ENCODE peak calls at places on chromosomes 2 and 18, in ten cellular contexts. A, M, Z, R, X, H, C, W, Q and Y are unnamed samples.

GRCh38 chr2:56184500-56184996 is 758 bp downstream of the CCDC85A start:
- DNase-seq in A (peak; percentile 2), M (no peak), Z (no peak), R (peak; percentile 25), X (peak; percentile 27), H (peak; percentile 43), C (peak; percentile 11), W (no peak), Q (peak; percentile 42), Y (no peak)

GRCh38 chr2:105873721-105874120 is 129.0 kb downstream of the NCK2 start:
- DNase-seq in A (no peak), M (peak; percentile 16), Z (no peak), R (peak; percentile 84), X (peak; percentile 87), H (no peak), C (no peak), W (no peak), Q (peak; percentile 65), Y (no peak)

GRCh38 chr2:231710751-231711676 is 2.7 kb downstream of the PTMA start:
- DNase-seq in A (no peak), M (no peak), Z (no peak), R (no peak), X (no peak), H (peak; percentile 61), C (peak; percentile 26), W (peak; percentile 80), Q (no peak), Y (peak; percentile 38)

GRCh38 chr2:59182249-59182648 is 941.1 kb upstream of the FANCL start:
- DNase-seq in A (no peak), M (no peak), Z (peak; percentile 71), R (no peak), X (peak; percentile 10), H (no peak), C (peak; percentile 12), W (no peak), Q (peak; percentile 67), Y (peak; percentile 39)

GRCh38 chr2:108910541-108911396 is 78.3 kb downstream of the EDAR start:
- DNase-seq in A (no peak), M (no peak), Z (peak; percentile 10), R (no peak), X (no peak), H (no peak), C (no peak), W (no peak), Q (peak; percentile 3), Y (no peak)

GRCh38 chr2:127463155-127463991 is 45.1 kb downstream of the PROC start:
- DNase-seq in A (no peak), M (no peak), Z (no peak), R (peak; percentile 20), X (no peak), H (no peak), C (no peak), W (no peak), Q (peak; percentile 59), Y (no peak)

GRCh38 chr18:79511671-79512301 is 116.1 kb downstream of the NFATC1 start:
- DNase-seq in A (no peak), M (no peak), Z (no peak), R (no peak), X (no peak), H (peak; percentile 20), C (no peak), W (peak; percentile 58), Q (no peak), Y (no peak)

GRCh38 chr2:158405341-158405740 is 51.2 kb downstream of the CCDC148 start:
- DNase-seq in A (no peak), M (no peak), Z (no peak), R (no peak), X (no peak), H (no peak), C (no peak), W (no peak), Q (no peak), Y (no peak)

GRCh38 chr2:158724803-158725271 is 70.3 kb upstream of the DAPL1 start:
- DNase-seq in A (no peak), M (no peak), Z (no peak), R (no peak), X (no peak), H (no peak), C (no peak), W (no peak), Q (no peak), Y (no peak)

GRCh38 chr2:207953354-207953753 is 72.0 kb downstream of the PLEKHM3 start:
- DNase-seq in A (no peak), M (no peak), Z (no peak), R (no peak), X (no peak), H (no peak), C (peak; percentile 55), W (no peak), Q (no peak), Y (no peak)

GRCh38 chr2:118530976-118531375 is 316.5 kb downstream of the EN1 start:
- DNase-seq in A (no peak), M (no peak), Z (no peak), R (peak; percentile 69), X (no peak), H (no peak), C (no peak), W (no peak), Q (no peak), Y (no peak)

GRCh38 chr2:18373081-18373480 is 187.4 kb downstream of the RDH14 start:
- DNase-seq in A (no peak), M (no peak), Z (no peak), R (no peak), X (no peak), H (no peak), C (no peak), W (no peak), Q (no peak), Y (no peak)

GRCh38 chr18:7637269-7637668 is 70.2 kb downstream of the PTPRM start:
- DNase-seq in A (no peak), M (no peak), Z (no peak), R (no peak), X (no peak), H (no peak), C (no peak), W (no peak), Q (no peak), Y (no peak)

GRCh38 chr2:231795525-231796327 is 9.5 kb downstream of the COPS7B start:
- DNase-seq in A (no peak), M (no peak), Z (peak; percentile 42), R (peak; percentile 22), X (peak; percentile 39), H (no peak), C (peak; percentile 19), W (no peak), Q (peak; percentile 62), Y (peak; percentile 44)

GRCh38 chr2:204027105-204027504 is 90.5 kb downstream of the ICOS start:
- DNase-seq in A (no peak), M (no peak), Z (no peak), R (peak; percentile 47), X (no peak), H (no peak), C (no peak), W (no peak), Q (no peak), Y (no peak)

GRCh38 chr2:111165084-111165483 is 44.4 kb downstream of the BCL2L11 start:
- DNase-seq in A (no peak), M (no peak), Z (no peak), R (no peak), X (no peak), H (peak; percentile 65), C (no peak), W (no peak), Q (no peak), Y (no peak)

GRCh38 chr18:70417847-70418246 is 129.0 kb downstream of the SOCS6 start:
- DNase-seq in A (peak; percentile 83), M (no peak), Z (no peak), R (no peak), X (no peak), H (no peak), C (no peak), W (no peak), Q (no peak), Y (no peak)

GRCh38 chr2:128420776-128421175 is 102.1 kb upstream of the HS6ST1 start:
- DNase-seq in A (no peak), M (no peak), Z (peak; percentile 0), R (no peak), X (no peak), H (no peak), C (peak; percentile 38), W (no peak), Q (no peak), Y (no peak)

GRCh38 chr2:102114851-102115497 is 27.6 kb upstream of the IL1R1 start:
- DNase-seq in A (no peak), M (no peak), Z (no peak), R (peak; percentile 90), X (no peak), H (no peak), C (no peak), W (no peak), Q (no peak), Y (no peak)

GRCh38 chr2:41782306-41783158 is 265.3 kb upstream of the PKDCC start:
- DNase-seq in A (peak; percentile 26), M (peak; percentile 16), Z (peak; percentile 52), R (peak; percentile 2), X (peak; percentile 39), H (no peak), C (peak; percentile 48), W (no peak), Q (peak; percentile 46), Y (peak; percentile 33)